ENCODE peak calls at places on chromosome 19, in five cellular contexts. J is naive B cell; F is activated CD4-positive, alpha-beta T cell treated with anti-CD3 and anti-CD28 coated beads for 24 hours; T is immature natural killer cell; K is foreskin melanocyte. L is an unnamed sample.

GRCh38 chr19:788821-789472 is 8.3 kb upstream of the PTBP1 start:
- DNase-seq in J (no peak), F (no peak), T (no peak), K (no peak), L (no peak)

GRCh38 chr19:45764487-45764886 is 4.6 kb downstream of the SIX5 start:
- DNase-seq in J (no peak), F (no peak), T (no peak), K (no peak), L (no peak)

GRCh38 chr19:47729468-47729798 is 15.9 kb upstream of the NOP53 start:
- DNase-seq in J (no peak), F (no peak), T (no peak), K (no peak), L (no peak)

GRCh38 chr19:50567052-50567841 is 988 bp downstream of the LRRC4B start:
- DNase-seq in J (no peak), F (no peak), T (no peak), K (no peak), L (no peak)

GRCh38 chr19:10339380-10339960 is at the start of gene ICAM3:
- DNase-seq in J (peak), F (peak), T (peak), K (no peak), L (peak)

GRCh38 chr19:16561382-16561781 is 10.8 kb downstream of the SLC35E1 start:
- DNase-seq in J (no peak), F (no peak), T (no peak), K (no peak), L (no peak)

GRCh38 chr19:16285769-16286564 is 38.7 kb upstream of the KLF2 start:
- DNase-seq in J (no peak), F (no peak), T (no peak), K (no peak), L (peak)

GRCh38 chr19:28715157-28715556 is 497.8 kb downstream of the UQCRFS1 start:
- DNase-seq in J (no peak), F (no peak), T (peak), K (no peak), L (no peak)

GRCh38 chr19:687569-688166 is 7.6 kb downstream of the PRSS57 start:
- DNase-seq in J (no peak), F (no peak), T (no peak), K (no peak), L (no peak)

GRCh38 chr19:9796113-9796773 is 22.6 kb downstream of the FBXL12 start:
- DNase-seq in J (peak), F (peak), T (peak), K (peak), L (peak)

GRCh38 chr19:7595466-7596133 is at the start of gene CAMSAP3:
- DNase-seq in J (peak), F (peak), T (no peak), K (no peak), L (peak)

GRCh38 chr19:29587518-29587986 is 18.5 kb upstream of the POP4 start:
- DNase-seq in J (no peak), F (peak), T (no peak), K (peak), L (no peak)

GRCh38 chr19:38039966-38040365 is 133.0 kb downstream of the SIPA1L3 start:
- DNase-seq in J (no peak), F (no peak), T (no peak), K (no peak), L (no peak)

GRCh38 chr19:41939861-41940442 is 11.7 kb upstream of the ERFL start:
- DNase-seq in J (peak), F (no peak), T (no peak), K (no peak), L (no peak)

GRCh38 chr19:13155472-13156284 is 5.5 kb downstream of the IER2 start:
- DNase-seq in J (peak), F (peak), T (peak), K (peak), L (peak)

GRCh38 chr19:1566392-1567115 is 1.6 kb downstream of the MEX3D start:
- DNase-seq in J (no peak), F (no peak), T (no peak), K (peak), L (no peak)

L was measured in HL-60.